ENCODE peak calls at places on chromosomes 13 and 19, in four cellular contexts. W is fibroblast of pulmonary artery, U is tibial artery, X is left lung. A is an unnamed sample.

GRCh38 chr13:32537580-32538233 is 888 bp downstream of the N4BP2L2 start:
- DNase-seq in U (peak; percentile 73), X (peak; percentile 50), W (peak; percentile 19), A (no peak)

GRCh38 chr13:110644892-110645521 is 29.7 kb downstream of the NAXD start:
- DNase-seq in W (peak; percentile 61), U (peak; percentile 88), X (peak; percentile 70), A (peak; percentile 72)

GRCh38 chr13:67464154-67464553 is 234.0 kb upstream of the PCDH9 start:
- DNase-seq in W (no peak), X (no peak), U (no peak), A (no peak)

GRCh38 chr13:46679369-46680180 is 117.4 kb downstream of the ESD start:
- DNase-seq in U (no peak), W (peak; percentile 71), X (no peak), A (no peak)

GRCh38 chr13:39960206-39960605 is 304.7 kb downstream of the COG6 start:
- DNase-seq in U (no peak), W (no peak), X (no peak), A (no peak)

GRCh38 chr13:67223024-67223423 is 7.1 kb downstream of the PCDH9 start:
- DNase-seq in X (no peak), U (no peak), W (peak; percentile 63), A (no peak)

GRCh38 chr19:12840091-12841079 is 2.1 kb downstream of the MAST1 start:
- DNase-seq in W (peak; percentile 80), X (peak; percentile 69), U (no peak), A (no peak)

GRCh38 chr13:31023126-31023525 is 90.7 kb downstream of the TEX26 start:
- DNase-seq in X (no peak), W (peak; percentile 10), U (no peak), A (no peak)

GRCh38 chr19:42191855-42192254 is 25.6 kb downstream of the DEDD2 start:
- DNase-seq in W (peak; percentile 31), U (no peak), X (no peak), A (no peak)

GRCh38 chr13:57633950-57634828 is 2.6 kb downstream of the PCDH17 start:
- DNase-seq in W (no peak), X (no peak), U (peak; percentile 65), A (no peak)

GRCh38 chr13:57631607-57632275 is at the start of gene PCDH17:
- DNase-seq in W (peak; percentile 42), X (peak; percentile 40), U (peak; percentile 70), A (peak; percentile 64)

GRCh38 chr13:57632276-57633140 is 964 bp downstream of the PCDH17 start:
- DNase-seq in X (no peak), W (peak; percentile 12), U (peak; percentile 63), A (no peak)

GRCh38 chr13:57634829-57635165 is 3.3 kb downstream of the PCDH17 start:
- DNase-seq in X (no peak), U (peak; percentile 64), W (no peak), A (no peak)

GRCh38 chr13:57633141-57633949 is 1.8 kb downstream of the PCDH17 start:
- DNase-seq in U (peak; percentile 82), X (peak; percentile 38), W (peak; percentile 10), A (peak; percentile 71)
- H3K4me3 ChIP-seq in U (peak overlapping the region; percentile 51), X (peak overlapping the region; percentile 33), W (no peak overlapping the region), A (peak overlapping the region; percentile 65)

GRCh38 chr19:49895566-49896297 is 955 bp downstream of the IL4I1 start:
- DNase-seq in X (no peak), W (no peak), U (no peak), A (no peak)
- H3K4me3 ChIP-seq in X (no peak overlapping the region), W (no peak overlapping the region), U (no peak overlapping the region), A (no peak overlapping the region)

GRCh38 chr13:28494861-28495585 is at the start of gene FLT1:
- DNase-seq in X (peak; percentile 49), U (no peak), W (peak; percentile 46), A (no peak)

GRCh38 chr13:28493740-28494536 is 990 bp downstream of the FLT1 start:
- DNase-seq in U (no peak), X (no peak), W (no peak), A (no peak)

GRCh38 chr13:28494537-28494860 is 429 bp downstream of the FLT1 start:
- DNase-seq in W (peak; percentile 37), U (no peak), X (no peak), A (no peak)

GRCh38 chr13:28497143-28497876 is 2.4 kb upstream of the FLT1 start:
- DNase-seq in W (no peak), X (no peak), U (no peak), A (no peak)

DNA sequence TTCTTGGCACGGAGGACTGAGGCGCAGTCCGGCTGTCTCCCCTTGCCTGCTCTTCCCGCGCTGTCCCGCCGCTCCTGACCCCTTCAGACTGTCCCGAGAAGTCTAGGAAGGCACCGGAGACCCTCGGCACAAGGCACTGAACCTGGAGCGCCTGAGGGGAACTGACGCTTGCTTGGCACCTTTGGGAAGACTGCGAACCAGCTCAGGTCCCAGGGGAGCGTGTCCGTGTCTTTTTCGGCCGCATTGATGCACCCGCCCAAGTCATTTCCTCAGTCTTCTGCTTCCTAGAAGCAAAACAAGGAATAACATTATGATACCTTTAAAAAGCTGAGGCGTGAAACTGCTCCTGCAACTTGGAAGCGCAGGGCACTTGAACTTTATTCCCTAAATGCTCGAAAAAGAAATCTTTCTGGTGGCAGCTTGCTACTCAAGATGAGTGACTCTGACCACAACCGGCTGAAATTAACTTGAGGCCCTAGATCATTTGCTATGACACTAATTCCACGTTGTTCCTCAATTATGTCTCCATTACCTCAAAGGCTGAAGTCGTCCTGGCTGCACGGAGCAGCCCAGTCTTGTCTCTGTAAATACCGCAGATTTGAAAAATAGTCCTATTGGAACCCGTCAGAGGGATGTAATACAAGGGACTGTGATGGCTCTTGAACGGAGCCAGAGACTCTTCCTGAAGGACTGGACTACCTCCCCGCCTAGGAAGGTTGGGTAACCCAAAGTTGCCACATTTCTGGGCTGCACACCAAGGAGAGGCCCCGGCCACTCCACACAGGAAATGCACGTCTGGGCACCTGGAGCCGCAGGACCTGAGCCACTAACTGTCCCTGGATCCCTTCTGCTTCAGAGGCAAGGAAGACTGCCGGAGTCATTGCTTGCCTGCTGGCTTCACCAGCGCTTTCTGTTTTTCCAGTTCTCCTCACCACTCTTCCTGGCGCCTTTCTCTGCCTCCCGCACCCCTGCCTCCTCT is 947 bp upstream of the FLT1 start:
- DNase-seq in W (peak; percentile 39), U (no peak), X (no peak), A (no peak)
- H3K4me3 ChIP-seq in W (peak overlapping the region; percentile 66), U (peak overlapping the region; percentile 46), X (peak overlapping the region; percentile 42), A (peak overlapping the region; percentile 63)

GRCh38 chr19:3179739-3180293 is 1.2 kb downstream of the S1PR4 start:
- DNase-seq in X (no peak), W (no peak), U (peak; percentile 58), A (no peak)
- H3K4me3 ChIP-seq in X (peak overlapping the region; percentile 3), W (no peak overlapping the region), U (no peak overlapping the region), A (peak overlapping the region; percentile 42)

GRCh38 chr13:33634526-33635111 is 183.3 kb upstream of the RFC3 start:
- DNase-seq in W (peak; percentile 55), X (no peak), U (no peak), A (no peak)
- H3K4me3 ChIP-seq in W (no peak overlapping the region), X (no peak overlapping the region), U (no peak overlapping the region), A (no peak overlapping the region)

GRCh38 chr13:43140985-43141384 is 117.6 kb downstream of the DNAJC15 start:
- DNase-seq in W (no peak), X (no peak), U (no peak), A (no peak)
- H3K4me3 ChIP-seq in W (no peak overlapping the region), X (no peak overlapping the region), U (no peak overlapping the region), A (no peak overlapping the region)

DNA sequence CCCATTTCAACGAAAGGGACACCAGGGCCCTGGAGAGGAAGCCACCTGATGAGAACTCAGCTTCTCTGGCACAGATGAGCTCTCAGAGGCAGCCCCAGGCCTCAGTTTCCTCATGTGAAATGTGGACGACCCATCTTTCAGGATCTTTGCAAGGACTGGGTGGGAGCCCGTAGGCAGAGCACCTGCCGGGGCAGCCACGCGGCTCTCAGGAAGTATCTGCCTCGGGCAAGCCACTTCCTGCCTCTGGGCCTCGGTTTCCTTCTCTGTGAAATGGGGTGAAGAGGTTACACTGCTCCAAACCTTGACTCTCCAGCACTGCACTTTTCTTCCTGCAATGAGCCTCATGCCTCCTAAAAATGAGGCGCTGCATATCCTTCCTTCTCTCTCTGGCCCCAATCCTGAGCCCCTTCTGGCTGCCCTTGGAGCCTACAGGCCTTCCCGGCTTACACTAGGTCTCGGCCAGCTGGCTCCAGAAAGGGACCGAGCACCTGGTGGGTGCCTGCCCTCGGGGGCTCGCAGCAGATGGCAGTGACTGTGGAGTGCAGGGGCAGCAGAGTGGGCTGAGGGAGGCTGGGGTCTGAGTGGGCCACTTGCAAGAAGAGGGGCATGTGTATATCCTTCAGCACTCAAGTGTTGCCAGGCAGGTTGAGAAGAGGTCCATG is 3.5 kb downstream of the SSBP4 start:
- DNase-seq in X (no peak), U (no peak), W (no peak), A (no peak)
- H3K4me3 ChIP-seq in X (no peak overlapping the region), U (no peak overlapping the region), W (no peak overlapping the region), A (no peak overlapping the region)

A was measured in ascending aorta.